ENCODE peak calls at places on chromosome 14, in five cellular contexts. B is fibroblast of pulmonary artery, T is Peyer's patch, S is transverse colon, Z is thyroid gland. U is an unnamed sample.

GRCh38 chr14:94571950-94572349 is 9.3 kb upstream of the SERPINA5 start:
- DNase-seq in B (peak), T (peak), S (no peak), Z (no peak), U (no peak)

GRCh38 chr14:51548187-51548586 is 103.5 kb upstream of the FRMD6 start:
- DNase-seq in B (no peak), T (no peak), S (no peak), Z (no peak), U (no peak)

GRCh38 chr14:22520235-22520634 is 68.8 kb downstream of the DAD1 start:
- DNase-seq in B (peak), T (no peak), S (no peak), Z (no peak), U (no peak)

GRCh38 chr14:57274551-57274950 is 5.8 kb downstream of the AP5M1 start:
- DNase-seq in B (no peak), T (no peak), S (no peak), Z (no peak), U (no peak)

GRCh38 chr14:52729925-52730707 is at the start of gene STYX:
- DNase-seq in B (peak), T (peak), S (peak), Z (peak), U (peak)

GRCh38 chr14:55458800-55459577 is 18.6 kb upstream of the TBPL2 start:
- DNase-seq in B (peak), T (no peak), S (no peak), Z (no peak), U (peak)

GRCh38 chr14:88286309-88286708 is 36.8 kb downstream of the KCNK10 start:
- DNase-seq in B (no peak), T (no peak), S (no peak), Z (no peak), U (no peak)

GRCh38 chr14:103113774-103114173 is 9.5 kb upstream of the TNFAIP2 start:
- DNase-seq in B (no peak), T (no peak), S (no peak), Z (no peak), U (no peak)

GRCh38 chr14:72416081-72416849 is 477.6 kb downstream of the DPF3 start:
- DNase-seq in B (no peak), T (no peak), S (no peak), Z (no peak), U (no peak)

GRCh38 chr14:73759183-73759713 is 45.1 kb upstream of the PNMA1 start:
- DNase-seq in B (peak), T (peak), S (peak), Z (peak), U (peak)

GRCh38 chr14:101716956-101717662 is 44.4 kb upstream of the PPP2R5C start:
- DNase-seq in B (no peak), T (no peak), S (no peak), Z (no peak), U (no peak)

GRCh38 chr14:34301107-34301734 is 160.8 kb downstream of the SPTSSA start:
- DNase-seq in B (peak), T (no peak), S (no peak), Z (no peak), U (peak)

GRCh38 chr14:20327005-20327869 is 5.8 kb downstream of the CCNB1IP1 start:
- DNase-seq in B (peak), T (no peak), S (no peak), Z (no peak), U (peak)

GRCh38 chr14:69325086-69325485 is 65.1 kb downstream of the GALNT16 start:
- DNase-seq in B (no peak), T (no peak), S (no peak), Z (no peak), U (no peak)

GRCh38 chr14:53605562-53605961 is 351.1 kb downstream of the BMP4 start:
- DNase-seq in B (no peak), T (no peak), S (no peak), Z (no peak), U (no peak)

GRCh38 chr14:74085047-74085637 is 386 bp downstream of the LIN52 start:
- DNase-seq in B (peak), T (no peak), S (no peak), Z (no peak), U (peak)

GRCh38 chr14:91154851-91155625 is 41.2 kb downstream of the DGLUCY start:
- DNase-seq in B (peak), T (peak), S (peak), Z (peak), U (no peak)

GRCh38 chr14:100333867-100334266 is 10.7 kb downstream of the SLC25A47 start:
- DNase-seq in B (no peak), T (no peak), S (no peak), Z (peak), U (no peak)

GRCh38 chr14:71290960-71291466 is 383.8 kb downstream of the PCNX1 start:
- DNase-seq in B (peak), T (no peak), S (peak), Z (peak), U (peak)

GRCh38 chr14:101173698-101174521 is 270.4 kb upstream of the RTL1 start:
- DNase-seq in B (no peak), T (no peak), S (no peak), Z (no peak), U (no peak)

GRCh38 chr14:100438678-100439592 is 115.8 kb downstream of the SLC25A47 start:
- DNase-seq in B (peak), T (peak), S (peak), Z (peak), U (no peak)

GRCh38 chr14:60160422-60160821 is 4.8 kb downstream of the DHRS7 start:
- DNase-seq in B (no peak), T (no peak), S (no peak), Z (no peak), U (no peak)

GRCh38 chr14:66403183-66403582 is 83.0 kb upstream of the CCDC196 start:
- DNase-seq in B (peak), T (no peak), S (no peak), Z (no peak), U (peak)

GRCh38 chr14:103910262-103910935 is 17.9 kb upstream of the TDRD9 start:
- DNase-seq in B (peak), T (peak), S (peak), Z (peak), U (peak)

GRCh38 chr14:97178781-97179180 is 381.6 kb downstream of the VRK1 start:
- DNase-seq in B (peak), T (no peak), S (no peak), Z (no peak), U (no peak)

GRCh38 chr14:104681689-104682074 is 7.7 kb upstream of the INF2 start:
- DNase-seq in B (peak), T (peak), S (peak), Z (peak), U (no peak)

GRCh38 chr14:35963209-35963608 is 137.1 kb downstream of the BRMS1L start:
- DNase-seq in B (no peak), T (no peak), S (no peak), Z (no peak), U (no peak)

GRCh38 chr14:22838631-22839041 is 2.3 kb downstream of the MMP14 start:
- DNase-seq in B (peak), T (no peak), S (peak), Z (no peak), U (peak)

GRCh38 chr14:45140661-45141187 is 5.0 kb downstream of the FANCM start:
- DNase-seq in B (no peak), T (no peak), S (no peak), Z (no peak), U (no peak)

GRCh38 chr14:59727073-59727661 is 143.4 kb downstream of the RTN1 start:
- DNase-seq in B (no peak), T (no peak), S (no peak), Z (no peak), U (no peak)

GRCh38 chr14:77498984-77499527 is 440 bp upstream of the ISM2 start:
- DNase-seq in B (no peak), T (no peak), S (no peak), Z (no peak), U (peak)

GRCh38 chr14:68840454-68840853 is 47.6 kb upstream of the ZFP36L1 start:
- DNase-seq in B (no peak), T (no peak), S (no peak), Z (no peak), U (no peak)

GRCh38 chr14:61244051-61244450 is 37.1 kb downstream of the TMEM30B start:
- DNase-seq in B (no peak), T (no peak), S (no peak), Z (no peak), U (no peak)

DNA sequence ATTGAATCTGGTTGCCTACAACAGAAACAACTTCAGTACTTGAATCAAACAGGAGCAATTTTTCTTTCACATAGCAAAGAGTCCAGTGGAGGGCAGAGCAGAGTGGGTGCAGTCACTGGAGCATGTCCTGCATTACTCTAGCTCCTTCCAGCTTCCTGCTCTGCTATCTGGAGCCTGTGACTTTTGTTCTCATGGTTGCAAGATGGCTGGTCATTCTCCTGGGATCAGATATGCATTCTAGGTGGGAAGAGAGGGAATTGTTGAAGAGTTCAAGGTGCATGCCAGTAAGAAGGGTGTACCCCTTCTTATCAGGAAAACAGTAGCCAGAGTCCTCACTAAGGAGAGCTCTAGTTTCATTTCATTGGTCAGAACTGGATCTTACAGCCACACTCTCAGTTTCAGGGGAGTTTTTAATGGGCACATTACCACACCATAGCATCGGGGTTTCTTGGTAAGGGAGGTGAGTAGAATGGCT is 8.0 kb downstream of the IFT43 start:
- DNase-seq in B (no peak), T (peak), S (no peak), Z (peak), U (no peak)
- TF ChIP-seq CTCF in B (no peak), T (no peak), S (no peak), Z (peak), U (no peak)

DNA sequence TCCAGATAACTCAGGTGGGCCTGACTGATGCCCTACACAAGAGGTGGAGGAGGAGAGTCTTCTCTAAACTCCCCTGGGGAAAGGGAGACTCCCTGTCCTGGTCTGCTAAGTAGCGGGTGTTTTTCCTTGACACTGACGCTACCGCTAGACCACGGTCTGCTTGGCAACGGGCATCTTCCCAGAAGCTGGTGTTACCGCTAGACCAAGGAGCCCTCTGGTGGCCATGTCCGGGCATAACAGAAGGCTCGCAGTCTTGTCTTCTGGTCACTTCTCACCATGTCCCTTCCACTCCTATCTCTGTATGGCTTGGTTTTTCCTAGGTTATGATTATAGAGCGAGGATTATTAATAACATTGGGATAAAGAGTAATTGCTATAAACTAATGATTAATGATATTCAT is 965.5 kb downstream of the TMEM121 start:
- DNase-seq in B (no peak), T (peak), S (peak), Z (no peak), U (no peak)
- TF ChIP-seq CTCF in B (peak), T (no peak), S (peak), Z (no peak), U (peak)

GRCh38 chr14:85537526-85537925 is 7.6 kb downstream of the FLRT2 start:
- DNase-seq in B (no peak), T (no peak), S (no peak), Z (no peak), U (no peak)

GRCh38 chr14:85534914-85535313 is 5.0 kb downstream of the FLRT2 start:
- DNase-seq in B (peak), T (no peak), S (no peak), Z (peak), U (peak)

GRCh38 chr14:85536835-85537195 is 6.9 kb downstream of the FLRT2 start:
- DNase-seq in B (peak), T (no peak), S (no peak), Z (no peak), U (no peak)

GRCh38 chr14:85535316-85535715 is 5.4 kb downstream of the FLRT2 start:
- DNase-seq in B (peak), T (no peak), S (no peak), Z (no peak), U (no peak)

GRCh38 chr14:85535916-85536834 is 6.2 kb downstream of the FLRT2 start:
- DNase-seq in B (peak), T (no peak), S (no peak), Z (peak), U (no peak)
- TF ChIP-seq CTCF in B (peak), T (no peak), S (peak), Z (peak), U (no peak)

GRCh38 chr14:29709490-29709889 is 218.2 kb downstream of the PRKD1 start:
- DNase-seq in B (peak), T (no peak), S (no peak), Z (no peak), U (no peak)
- TF ChIP-seq CTCF in B (no peak), T (no peak), S (no peak), Z (no peak), U (no peak)

GRCh38 chr14:93115069-93115919 is 431 bp downstream of the ITPK1 start:
- DNase-seq in B (peak), T (peak), S (peak), Z (peak), U (peak)
- TF ChIP-seq CTCF in B (no peak), T (no peak), S (no peak), Z (peak), U (no peak)